ENCODE peak calls at places on chromosomes 4 and X, in four cellular contexts. One of them, this sample, is unnamed.

GRCh38 chr4:78293841-78294301 is 236.7 kb downstream of the FRAS1 start:
- DNase-seq in hepatocyte: no peak
- DNase-seq in heart left ventricle: no peak
- DNase-seq in tibial nerve: no peak
- DNase-seq in this sample: peak; percentile 56

GRCh38 chr4:185011408-185011807 is 6.9 kb upstream of the HELT start:
- DNase-seq in hepatocyte: peak; percentile 43
- DNase-seq in heart left ventricle: no peak
- DNase-seq in tibial nerve: no peak
- DNase-seq in this sample: no peak

GRCh38 chrX:118802857-118803256 is 20.8 kb upstream of the ZCCHC12 start:
- DNase-seq in hepatocyte: no peak
- DNase-seq in heart left ventricle: peak; percentile 7
- DNase-seq in tibial nerve: no peak
- DNase-seq in this sample: peak; percentile 15

GRCh38 chr4:56086073-56086521 is 137.4 kb downstream of the CEP135 start:
- DNase-seq in hepatocyte: peak; percentile 17
- DNase-seq in heart left ventricle: no peak
- DNase-seq in tibial nerve: no peak
- DNase-seq in this sample: no peak

GRCh38 chr4:121272526-121272925 is 108.3 kb downstream of the QRFPR start:
- DNase-seq in hepatocyte: peak; percentile 59
- DNase-seq in heart left ventricle: no peak
- DNase-seq in tibial nerve: no peak
- DNase-seq in this sample: peak; percentile 95

GRCh38 chr4:132062611-132063239 is 1086.4 kb upstream of the PCDH10 start:
- DNase-seq in hepatocyte: peak; percentile 3
- DNase-seq in heart left ventricle: no peak
- DNase-seq in tibial nerve: no peak
- DNase-seq in this sample: no peak

GRCh38 chr4:24768604-24769003 is 26.8 kb upstream of the SOD3 start:
- DNase-seq in hepatocyte: no peak
- DNase-seq in heart left ventricle: no peak
- DNase-seq in tibial nerve: no peak
- DNase-seq in this sample: no peak

GRCh38 chrX:43481601-43482000 is 174.5 kb upstream of the MAOA start:
- DNase-seq in hepatocyte: no peak
- DNase-seq in heart left ventricle: no peak
- DNase-seq in tibial nerve: no peak
- DNase-seq in this sample: no peak

GRCh38 chr4:38804654-38805295 is at the start of gene TLR1:
- DNase-seq in hepatocyte: peak; percentile 46
- DNase-seq in heart left ventricle: no peak
- DNase-seq in tibial nerve: no peak
- DNase-seq in this sample: peak; percentile 68

GRCh38 chr4:71110499-71110898 is 117.0 kb downstream of the DCK start:
- DNase-seq in hepatocyte: no peak
- DNase-seq in heart left ventricle: no peak
- DNase-seq in tibial nerve: no peak
- DNase-seq in this sample: no peak

GRCh38 chr4:176778491-176778890 is 14.2 kb downstream of the VEGFC start:
- DNase-seq in hepatocyte: no peak
- DNase-seq in heart left ventricle: no peak
- DNase-seq in tibial nerve: no peak
- DNase-seq in this sample: peak; percentile 79

GRCh38 chrX:87636533-87636932 is 118.9 kb downstream of the KLHL4 start:
- DNase-seq in hepatocyte: no peak
- DNase-seq in heart left ventricle: no peak
- DNase-seq in tibial nerve: no peak
- DNase-seq in this sample: no peak

GRCh38 chr4:127244515-127244914 is 388.2 kb upstream of the INTU start:
- DNase-seq in hepatocyte: no peak
- DNase-seq in heart left ventricle: no peak
- DNase-seq in tibial nerve: no peak
- DNase-seq in this sample: no peak

GRCh38 chr4:41346306-41347061 is 89.8 kb downstream of the UCHL1 start:
- DNase-seq in hepatocyte: peak; percentile 21
- DNase-seq in heart left ventricle: no peak
- DNase-seq in tibial nerve: no peak
- DNase-seq in this sample: no peak

GRCh38 chrX:23919706-23920320 is 12.0 kb downstream of the CXorf58 start:
- DNase-seq in hepatocyte: no peak
- DNase-seq in heart left ventricle: no peak
- DNase-seq in tibial nerve: no peak
- DNase-seq in this sample: no peak

GRCh38 chrX:130120746-130121504 is 10.6 kb upstream of the ELF4 start:
- DNase-seq in hepatocyte: peak; percentile 86
- DNase-seq in heart left ventricle: peak; percentile 78
- DNase-seq in tibial nerve: peak; percentile 64
- DNase-seq in this sample: peak; percentile 74

GRCh38 chr4:69970071-69970470 is 4.5 kb upstream of the CSN2 start:
- DNase-seq in hepatocyte: no peak
- DNase-seq in heart left ventricle: no peak
- DNase-seq in tibial nerve: no peak
- DNase-seq in this sample: no peak

GRCh38 chr4:139508581-139509237 is 47.3 kb downstream of the SETD7 start:
- DNase-seq in hepatocyte: no peak
- DNase-seq in heart left ventricle: no peak
- DNase-seq in tibial nerve: no peak
- DNase-seq in this sample: no peak

GRCh38 chr4:102639602-102640001 is 121.2 kb downstream of the MANBA start:
- DNase-seq in hepatocyte: no peak
- DNase-seq in heart left ventricle: no peak
- DNase-seq in tibial nerve: no peak
- DNase-seq in this sample: no peak

GRCh38 chrX:119189586-119189985 is 46.5 kb upstream of the PGRMC1 start:
- DNase-seq in hepatocyte: peak; percentile 8
- DNase-seq in heart left ventricle: peak; percentile 49
- DNase-seq in tibial nerve: peak; percentile 30
- DNase-seq in this sample: no peak

GRCh38 chrX:1506916-1507315 is 30.1 kb downstream of the P2RY8 start:
- DNase-seq in hepatocyte: no peak
- DNase-seq in heart left ventricle: no peak
- DNase-seq in tibial nerve: no peak
- DNase-seq in this sample: no peak

GRCh38 chr4:81565137-81565870 is 93.6 kb upstream of the RASGEF1B start:
- DNase-seq in hepatocyte: peak; percentile 44
- DNase-seq in heart left ventricle: peak; percentile 86
- DNase-seq in tibial nerve: peak; percentile 66
- DNase-seq in this sample: peak; percentile 69

GRCh38 chr4:124061413-124061812 is 651.1 kb downstream of the ANKRD50 start:
- DNase-seq in hepatocyte: no peak
- DNase-seq in heart left ventricle: no peak
- DNase-seq in tibial nerve: no peak
- DNase-seq in this sample: peak; percentile 24

GRCh38 chrX:40088803-40089540 is 8.8 kb downstream of the BCOR start:
- DNase-seq in hepatocyte: no peak
- DNase-seq in heart left ventricle: no peak
- DNase-seq in tibial nerve: no peak
- DNase-seq in this sample: no peak

GRCh38 chr4:13349096-13349495 is 135.0 kb downstream of the RAB28 start:
- DNase-seq in hepatocyte: no peak
- DNase-seq in heart left ventricle: no peak
- DNase-seq in tibial nerve: no peak
- DNase-seq in this sample: no peak

GRCh38 chr4:72974694-72975487 is 94.6 kb downstream of the COX18 start:
- DNase-seq in hepatocyte: no peak
- DNase-seq in heart left ventricle: no peak
- DNase-seq in tibial nerve: no peak
- DNase-seq in this sample: peak; percentile 33

GRCh38 chr4:38365748-38366310 is 298.2 kb upstream of the KLF3 start:
- DNase-seq in hepatocyte: no peak
- DNase-seq in heart left ventricle: no peak
- DNase-seq in tibial nerve: no peak
- DNase-seq in this sample: no peak

DNA sequence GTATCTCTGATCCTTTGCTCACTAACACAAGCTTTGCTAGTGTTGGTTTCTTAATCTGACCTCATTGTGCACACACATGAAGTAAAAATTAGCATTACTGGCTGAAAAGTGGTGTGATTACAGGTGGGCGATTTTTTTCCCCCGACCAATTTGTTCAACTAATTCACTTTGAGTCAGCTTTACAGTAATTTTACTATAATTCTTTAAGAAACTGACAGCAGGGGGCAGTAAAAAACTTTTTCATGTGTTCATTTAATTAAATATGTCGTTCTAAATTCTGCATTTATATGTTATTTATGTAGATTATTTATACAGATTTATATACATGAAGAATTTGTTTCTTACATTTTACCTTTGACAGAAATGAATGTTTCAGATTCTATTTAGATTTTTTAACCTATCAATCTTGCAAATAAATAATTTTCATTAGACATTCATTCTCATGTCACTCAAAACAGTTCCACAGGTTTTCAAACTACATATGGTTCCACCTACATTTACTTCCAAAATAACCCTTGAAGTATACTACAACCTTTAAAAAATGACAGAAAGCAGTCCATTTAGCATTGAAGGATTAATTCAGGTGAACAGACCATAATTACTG is 17.5 kb downstream of the PALLD start:
- DNase-seq in hepatocyte: peak; percentile 67
- DNase-seq in heart left ventricle: no peak
- DNase-seq in tibial nerve: no peak
- DNase-seq in this sample: peak; percentile 51
- TF ChIP-seq CTCF in hepatocyte: peak; percentile 74
- TF ChIP-seq CTCF in heart left ventricle: peak; percentile 53
- TF ChIP-seq CTCF in tibial nerve: peak; percentile 38
- TF ChIP-seq CTCF in this sample: peak; percentile 17

GRCh38 chr4:125789018-125789417 is 474.3 kb downstream of the FAT4 start:
- DNase-seq in hepatocyte: no peak
- DNase-seq in heart left ventricle: no peak
- DNase-seq in tibial nerve: no peak
- DNase-seq in this sample: no peak

GRCh38 chr4:125784741-125785140 is 470.0 kb downstream of the FAT4 start:
- DNase-seq in hepatocyte: no peak
- DNase-seq in heart left ventricle: no peak
- DNase-seq in tibial nerve: no peak
- DNase-seq in this sample: no peak

GRCh38 chr4:125787707-125788106 is 473.0 kb downstream of the FAT4 start:
- DNase-seq in hepatocyte: no peak
- DNase-seq in heart left ventricle: no peak
- DNase-seq in tibial nerve: no peak
- DNase-seq in this sample: no peak
- TF ChIP-seq CTCF in hepatocyte: no peak
- TF ChIP-seq CTCF in heart left ventricle: no peak
- TF ChIP-seq CTCF in tibial nerve: no peak
- TF ChIP-seq CTCF in this sample: no peak

DNA sequence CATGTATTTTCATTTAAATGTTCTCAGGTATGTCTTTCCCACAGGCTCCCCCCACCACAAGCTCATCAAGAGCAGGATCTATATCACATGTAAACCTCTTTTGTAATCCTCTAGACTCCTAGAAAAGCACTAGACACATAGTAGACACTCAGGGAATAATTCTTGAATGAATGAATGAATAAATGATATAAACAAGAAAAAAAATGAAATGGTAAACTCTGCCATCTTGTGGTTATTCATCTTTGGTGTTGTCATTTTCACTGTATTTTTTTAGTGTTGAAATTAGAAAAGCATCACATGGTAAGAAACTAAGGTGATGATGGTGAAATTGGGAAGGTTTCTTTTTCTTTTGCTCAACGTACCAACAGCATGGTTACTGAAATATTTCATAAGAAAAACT is 34.2 kb upstream of the C1GALT1C1 start:
- DNase-seq in hepatocyte: no peak
- DNase-seq in heart left ventricle: no peak
- DNase-seq in tibial nerve: no peak
- DNase-seq in this sample: peak; percentile 43
- TF ChIP-seq CTCF in hepatocyte: peak; percentile 27
- TF ChIP-seq CTCF in heart left ventricle: no peak
- TF ChIP-seq CTCF in tibial nerve: no peak
- TF ChIP-seq CTCF in this sample: no peak

DNA sequence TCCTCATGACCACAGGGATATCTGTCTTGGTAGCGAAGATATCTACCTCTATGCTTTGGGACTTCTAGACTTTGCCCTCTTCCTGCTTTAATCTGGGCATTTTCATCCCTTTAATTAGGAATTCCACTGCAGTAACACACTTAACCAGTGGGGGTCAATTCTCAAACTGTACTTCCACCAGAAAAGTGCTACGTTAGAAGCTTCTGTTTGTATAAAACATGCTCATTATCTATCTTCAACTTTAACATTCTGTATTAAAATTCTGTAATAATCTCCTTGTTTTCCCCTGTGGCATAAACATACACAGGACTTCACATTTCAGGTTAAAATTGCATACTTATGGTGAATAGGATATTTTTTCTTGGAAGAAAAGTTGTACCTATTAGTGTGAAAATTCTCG is 105.6 kb downstream of the AMMECR1 start:
- DNase-seq in hepatocyte: no peak
- DNase-seq in heart left ventricle: no peak
- DNase-seq in tibial nerve: no peak
- DNase-seq in this sample: no peak
- TF ChIP-seq CTCF in hepatocyte: no peak
- TF ChIP-seq CTCF in heart left ventricle: no peak
- TF ChIP-seq CTCF in tibial nerve: no peak
- TF ChIP-seq CTCF in this sample: no peak

GRCh38 chrX:136711147-136711546 is 63.2 kb downstream of the CD40LG start:
- DNase-seq in hepatocyte: peak; percentile 26
- DNase-seq in heart left ventricle: peak; percentile 25
- DNase-seq in tibial nerve: peak; percentile 28
- DNase-seq in this sample: peak; percentile 33
- TF ChIP-seq CTCF in hepatocyte: peak; percentile 38
- TF ChIP-seq CTCF in heart left ventricle: peak; percentile 36
- TF ChIP-seq CTCF in tibial nerve: peak; percentile 32
- TF ChIP-seq CTCF in this sample: peak; percentile 43

GRCh38 chr4:15002659-15003440 is 569 bp downstream of the CPEB2 start:
- DNase-seq in hepatocyte: peak; percentile 83
- DNase-seq in heart left ventricle: peak; percentile 76
- DNase-seq in tibial nerve: peak; percentile 36
- DNase-seq in this sample: peak; percentile 59

GRCh38 chr4:15003891-15004700 is 1.8 kb downstream of the CPEB2 start:
- DNase-seq in hepatocyte: peak; percentile 73
- DNase-seq in heart left ventricle: peak; percentile 41
- DNase-seq in tibial nerve: peak; percentile 27
- DNase-seq in this sample: peak; percentile 8

GRCh38 chr4:15001825-15002658 is at the start of gene CPEB2:
- DNase-seq in hepatocyte: peak; percentile 98
- DNase-seq in heart left ventricle: peak; percentile 95
- DNase-seq in tibial nerve: peak; percentile 93
- DNase-seq in this sample: peak; percentile 76

GRCh38 chr4:15003441-15003890 is 1.2 kb downstream of the CPEB2 start:
- DNase-seq in hepatocyte: peak; percentile 82
- DNase-seq in heart left ventricle: peak; percentile 52
- DNase-seq in tibial nerve: peak; percentile 20
- DNase-seq in this sample: peak; percentile 7

DNA sequence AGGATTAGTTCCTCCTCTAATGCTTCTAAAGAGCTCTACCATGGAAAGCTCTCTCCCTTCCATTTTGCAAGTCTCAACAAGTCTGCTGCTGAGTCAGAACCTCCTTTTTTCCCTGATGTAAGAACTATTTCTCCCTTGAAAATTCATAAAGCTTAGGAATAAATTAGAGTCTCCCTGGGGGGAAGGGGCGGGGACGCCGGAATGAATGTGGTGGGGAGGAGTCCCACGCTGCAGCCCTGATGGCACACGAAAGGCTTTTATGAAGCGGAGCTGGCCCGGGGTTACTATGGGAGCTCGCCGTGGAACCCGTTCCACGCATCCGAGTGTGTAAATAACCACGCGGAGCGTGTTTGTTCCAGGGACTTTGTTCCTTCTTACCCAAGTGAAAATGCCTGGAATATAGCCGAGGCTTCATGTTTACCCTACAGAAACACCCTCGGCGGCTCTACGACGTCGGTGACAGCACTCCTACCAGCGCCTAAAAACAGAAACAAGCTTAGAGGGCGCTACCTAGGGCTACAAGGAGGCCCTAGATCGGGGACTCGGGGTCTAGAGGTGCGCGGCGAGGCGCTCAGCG is 945 bp upstream of the CPEB2 start:
- DNase-seq in hepatocyte: peak; percentile 83
- DNase-seq in heart left ventricle: peak; percentile 77
- DNase-seq in tibial nerve: peak; percentile 66
- DNase-seq in this sample: peak; percentile 97
- TF ChIP-seq CTCF in hepatocyte: peak; percentile 22
- TF ChIP-seq CTCF in heart left ventricle: no peak
- TF ChIP-seq CTCF in tibial nerve: no peak
- TF ChIP-seq CTCF in this sample: no peak

This sample was measured in bronchial epithelial cell.